ENCODE peak calls at places on chromosomes 6 and 20, in five cellular contexts. I is NCI-H1436, K is KBM-7, R is HT1080, Y is Calu3. X is an unnamed sample.
A peak's percentile ranks its signal among the peaks of the same experiment; 100 is the strongest.

GRCh38 chr6:34508425-34508824 is 42.5 kb downstream of the PACSIN1 start:
- DNase-seq in I (no peak), K (no peak), Y (no peak), R (no peak), X (no peak)

GRCh38 chr20:3786126-3786484 is 435 bp downstream of the CENPB start:
- DNase-seq in Y (no peak), I (peak; percentile 31), K (no peak), R (peak; percentile 39), X (no peak)

GRCh38 chr20:17808357-17808756 is 108.6 kb downstream of the BANF2 start:
- DNase-seq in R (no peak), K (no peak), I (no peak), Y (no peak), X (no peak)

GRCh38 chr6:7235712-7236311 is 77.2 kb downstream of the SSR1 start:
- DNase-seq in Y (peak; percentile 34), K (no peak), I (no peak), R (no peak), X (no peak)

GRCh38 chr6:51934098-51934497 is 153.3 kb downstream of the PKHD1 start:
- DNase-seq in K (peak; percentile 24), Y (peak; percentile 2), I (no peak), R (peak; percentile 11), X (peak; percentile 10)

GRCh38 chr20:36010081-36010480 is 41.7 kb downstream of the CNBD2 start:
- DNase-seq in Y (no peak), I (no peak), K (no peak), R (no peak), X (no peak)

GRCh38 chr6:35077006-35077712 is 64.0 kb downstream of the TCP11 start:
- DNase-seq in K (no peak), Y (no peak), I (no peak), R (no peak), X (no peak)

GRCh38 chr20:56953055-56953586 is 313.3 kb downstream of the BMP7 start:
- DNase-seq in K (no peak), I (no peak), R (no peak), Y (no peak), X (no peak)

GRCh38 chr6:43269273-43270007 is 26.2 kb downstream of the TTBK1 start:
- DNase-seq in R (no peak), Y (peak; percentile 60), I (no peak), K (peak; percentile 31), X (no peak)

GRCh38 chr6:112956696-112957525 is 609.8 kb downstream of the RFPL4B start:
- DNase-seq in K (no peak), Y (no peak), R (peak; percentile 70), I (no peak), X (no peak)

GRCh38 chr6:150208606-150209352 is 65.9 kb downstream of the PPP1R14C start:
- DNase-seq in R (no peak), Y (no peak), I (no peak), K (no peak), X (no peak)